ENCODE peak calls at places on chromosomes 11 and 22, in eight cellular contexts. Y is right atrium auricular region, K is WERI-Rb-1, E is neuronal stem cell, Q is kidney, N is SJSA1, Z is GM23338, P is GM23248. A is an unnamed sample.

GRCh38 chr11:130908770-130909625 is 7.3 kb downstream of the SNX19 start:
- DNase-seq in Y (no peak), K (no peak), E (no peak), Q (no peak), N (peak; percentile 6), Z (no peak), P (peak; percentile 92), A (peak; percentile 65)

GRCh38 chr11:1002091-1002984 is 34.2 kb downstream of the MUC6 start:
- DNase-seq in Y (no peak), K (no peak), E (no peak), Q (no peak), N (no peak), Z (no peak), P (no peak), A (no peak)

GRCh38 chr11:69434341-69434960 is 47.0 kb upstream of the LINC01488 start:
- DNase-seq in Y (no peak), K (no peak), E (no peak), Q (peak; percentile 45), N (no peak), Z (peak; percentile 91), P (no peak), A (no peak)

GRCh38 chr11:79052539-79052938 is 388.3 kb downstream of the TENM4 start:
- DNase-seq in Y (no peak), K (peak; percentile 55), E (no peak), Q (no peak), N (no peak), Z (peak; percentile 61), P (peak; percentile 38), A (no peak)

GRCh38 chr11:83727251-83727650 is 441.1 kb upstream of the CCDC90B start:
- DNase-seq in Y (no peak), K (no peak), E (no peak), Q (no peak), N (no peak), Z (no peak), P (no peak), A (no peak)

GRCh38 chr22:44449061-44449682 is 48.9 kb downstream of the RTL6 start:
- DNase-seq in Y (no peak), K (no peak), E (no peak), Q (peak; percentile 64), N (peak; percentile 76), Z (no peak), P (peak; percentile 95), A (peak; percentile 85)

GRCh38 chr11:17457361-17458104 is 19.1 kb downstream of the ABCC8 start:
- DNase-seq in Y (no peak), K (peak; percentile 55), E (no peak), Q (no peak), N (no peak), Z (peak; percentile 51), P (no peak), A (no peak)

GRCh38 chr11:75140269-75141138 is 10.4 kb upstream of the SLCO2B1 start:
- DNase-seq in Y (no peak), K (peak; percentile 72), E (peak; percentile 53), Q (no peak), N (peak; percentile 14), Z (peak; percentile 86), P (peak; percentile 57), A (no peak)

GRCh38 chr11:19827399-19828135 is 114.9 kb downstream of the NAV2 start:
- DNase-seq in Y (no peak), K (peak; percentile 30), E (no peak), Q (no peak), N (no peak), Z (peak; percentile 82), P (no peak), A (no peak)

GRCh38 chr22:35839811-35840739 is 122.4 kb downstream of the APOL5 start:
- DNase-seq in Y (peak; percentile 89), K (peak; percentile 96), E (peak; percentile 85), Q (peak; percentile 95), N (peak; percentile 90), Z (peak; percentile 96), P (peak; percentile 97), A (peak; percentile 96)

GRCh38 chr11:28447226-28447625 is 339.0 kb downstream of the METTL15 start:
- DNase-seq in Y (no peak), K (no peak), E (no peak), Q (no peak), N (peak; percentile 36), Z (no peak), P (peak; percentile 44), A (no peak)

GRCh38 chr11:17934194-17934593 is 78.7 kb downstream of the SERGEF start:
- DNase-seq in Y (no peak), K (no peak), E (no peak), Q (no peak), N (no peak), Z (no peak), P (no peak), A (no peak)

GRCh38 chr22:30210235-30210831 is 36.2 kb downstream of the LIF start:
- DNase-seq in Y (no peak), K (no peak), E (no peak), Q (no peak), N (peak; percentile 75), Z (no peak), P (no peak), A (no peak)

GRCh38 chr11:118895093-118896039 is 11.7 kb downstream of the CXCR5 start:
- DNase-seq in Y (no peak), K (no peak), E (no peak), Q (peak; percentile 78), N (no peak), Z (peak; percentile 37), P (no peak), A (no peak)

GRCh38 chr22:27918351-27919221 is 470 bp downstream of the PITPNB start:
- DNase-seq in Y (peak; percentile 59), K (peak; percentile 61), E (peak; percentile 35), Q (peak; percentile 88), N (peak; percentile 68), Z (peak; percentile 77), P (peak; percentile 71), A (no peak)

GRCh38 chr11:94563176-94563847 is 3.9 kb upstream of the PIWIL4 start:
- DNase-seq in Y (no peak), K (no peak), E (no peak), Q (no peak), N (no peak), Z (peak; percentile 39), P (peak; percentile 90), A (peak; percentile 18)

GRCh38 chr11:108431370-108431769 is 36.0 kb downstream of the C11orf65 start:
- DNase-seq in Y (no peak), K (no peak), E (no peak), Q (no peak), N (no peak), Z (no peak), P (no peak), A (no peak)

GRCh38 chr11:65286686-65287085 is 24.9 kb downstream of the POLA2 start:
- DNase-seq in Y (no peak), K (no peak), E (no peak), Q (no peak), N (no peak), Z (no peak), P (no peak), A (no peak)

GRCh38 chr11:65287601-65288000 is 25.8 kb downstream of the POLA2 start:
- DNase-seq in Y (no peak), K (no peak), E (no peak), Q (no peak), N (no peak), Z (no peak), P (no peak), A (no peak)

GRCh38 chr11:65291613-65292012 is 23.1 kb upstream of the CDC42EP2 start:
- DNase-seq in Y (no peak), K (no peak), E (no peak), Q (no peak), N (peak; percentile 92), Z (no peak), P (peak; percentile 77), A (no peak)

GRCh38 chr11:65290448-65291165 is 24.1 kb upstream of the CDC42EP2 start:
- DNase-seq in Y (peak; percentile 97), K (no peak), E (no peak), Q (peak; percentile 93), N (peak; percentile 89), Z (no peak), P (peak; percentile 98), A (peak; percentile 99)

DNA sequence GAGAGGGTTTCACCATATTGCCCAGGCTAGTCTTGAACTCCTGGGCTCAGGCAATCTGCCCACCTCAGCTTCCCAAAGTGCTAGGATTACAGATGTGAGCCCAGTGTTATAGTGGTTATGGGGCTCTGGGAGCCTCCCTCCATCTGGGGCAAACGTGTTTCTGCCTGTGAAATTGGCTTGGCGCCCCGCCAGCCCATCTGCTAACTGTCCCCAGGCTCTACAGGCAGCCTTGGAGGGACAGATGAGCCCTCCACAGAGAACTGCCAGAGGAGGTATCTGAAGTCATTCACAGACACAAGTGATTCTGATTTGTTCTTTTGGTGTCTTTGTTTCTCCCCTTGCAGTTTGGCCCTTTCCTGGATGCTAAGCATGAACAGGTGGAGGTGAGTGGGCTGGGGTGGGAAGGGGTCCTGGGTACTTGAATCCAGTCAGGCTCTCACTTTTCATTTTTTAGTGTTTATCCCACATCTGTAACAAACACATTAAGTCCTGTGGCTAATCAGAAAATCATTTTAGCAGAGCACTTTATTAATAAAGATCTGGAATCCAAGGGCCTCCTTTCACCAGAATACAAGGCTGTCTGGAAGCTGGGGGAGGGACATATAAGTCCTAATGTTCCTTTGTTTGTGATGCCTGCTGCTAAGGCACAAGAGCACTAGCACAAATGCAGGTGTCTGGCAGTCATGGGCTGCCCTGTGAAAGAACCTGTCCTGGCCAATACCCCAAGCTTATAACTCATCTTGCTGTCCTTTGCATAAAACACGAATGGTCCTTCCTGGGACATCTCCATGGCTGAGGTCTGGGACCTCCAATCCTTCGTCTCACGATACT is 25.7 kb upstream of the CDC42EP2 start:
- DNase-seq in Y (no peak), K (peak; percentile 83), E (no peak), Q (no peak), N (no peak), Z (no peak), P (no peak), A (no peak)
- H3K27ac ChIP-seq in Y (peak overlapping the region; percentile 85), K (peak overlapping the region; percentile 48), E (no peak overlapping the region), Q (no peak overlapping the region), N (no peak overlapping the region), Z (no peak overlapping the region), P (no peak overlapping the region), A (peak overlapping the region; percentile 100)

GRCh38 chr11:76781861-76782500 is 1.2 kb upstream of the TSKU start:
- DNase-seq in Y (no peak), K (no peak), E (no peak), Q (no peak), N (no peak), Z (no peak), P (no peak), A (no peak)
- H3K4me3 ChIP-seq in Y (peak overlapping the region; percentile 68), K (peak overlapping the region; percentile 49), E (peak overlapping the region; percentile 43), Q (peak overlapping the region; percentile 71), N (peak overlapping the region; percentile 87), Z (peak overlapping the region; percentile 89), P (peak overlapping the region; percentile 99), A (peak overlapping the region; percentile 69)

DNA sequence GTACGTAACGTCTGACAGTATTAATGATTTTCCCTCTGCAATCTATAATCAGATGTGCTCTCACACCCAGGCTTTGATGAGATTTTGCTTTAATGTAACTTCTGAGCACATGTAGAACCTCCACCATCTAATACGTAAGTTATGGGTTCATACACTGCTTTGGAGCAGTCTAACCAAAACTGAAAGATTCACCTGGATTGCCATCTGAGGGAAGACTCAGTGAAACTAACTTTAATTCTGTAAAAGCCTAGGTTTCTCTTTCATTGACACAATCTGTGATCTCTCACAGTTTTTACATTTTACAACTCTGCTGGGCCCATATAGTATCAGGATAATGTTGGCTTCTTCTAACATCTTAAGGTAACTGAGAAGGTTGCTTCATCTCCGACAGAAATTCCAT is 30.1 kb upstream of the MTNR1B start:
- DNase-seq in Y (no peak), K (no peak), E (no peak), Q (no peak), N (no peak), Z (no peak), P (no peak), A (no peak)
- H3K27ac ChIP-seq in Y (no peak overlapping the region), K (no peak overlapping the region), E (no peak overlapping the region), Q (no peak overlapping the region), N (no peak overlapping the region), Z (no peak overlapping the region), P (no peak overlapping the region), A (no peak overlapping the region)

GRCh38 chr11:39113606-39114005 is 2345.8 kb downstream of the LRRC4C start:
- DNase-seq in Y (no peak), K (no peak), E (no peak), Q (no peak), N (no peak), Z (no peak), P (no peak), A (no peak)
- H3K4me3 ChIP-seq in Y (no peak overlapping the region), K (no peak overlapping the region), E (no peak overlapping the region), Q (no peak overlapping the region), N (no peak overlapping the region), Z (no peak overlapping the region), P (no peak overlapping the region), A (no peak overlapping the region)